ENCODE peak calls at places on chromosomes 7 and 10, in seven cellular contexts. T is uterus, Z is hepatocyte, J is PC-3, N is tibial nerve, G is AG10803, C is upper lobe of right lung. F is an unnamed sample.

GRCh38 chr7:136549756-136550155 is 318.7 kb upstream of the CHRM2 start:
- DNase-seq in N (no peak), G (no peak), C (no peak), T (no peak), Z (no peak), J (no peak), F (no peak)

GRCh38 chr10:96292971-96293909 is 11.0 kb upstream of the DNTT start:
- DNase-seq in Z (peak), T (no peak), N (no peak), J (peak), G (peak), C (no peak), F (no peak)

GRCh38 chr10:649798-650690 is 39.4 kb downstream of the DIP2C start:
- DNase-seq in Z (peak), C (no peak), T (peak), N (no peak), J (no peak), G (no peak), F (no peak)

GRCh38 chr10:47026301-47027107 is 115.3 kb downstream of the PTPN20 start:
- DNase-seq in N (peak), C (peak), J (no peak), Z (no peak), T (no peak), G (no peak), F (peak)

GRCh38 chr7:131945948-131946525 is 389.6 kb upstream of the PODXL start:
- DNase-seq in G (no peak), J (no peak), N (no peak), T (no peak), C (no peak), Z (peak), F (no peak)

GRCh38 chr7:110373514-110374258 is 717.2 kb upstream of the LRRN3 start:
- DNase-seq in T (no peak), J (no peak), N (no peak), Z (no peak), C (no peak), G (no peak), F (no peak)

GRCh38 chr7:133477786-133478185 is 224.9 kb downstream of the EXOC4 start:
- DNase-seq in N (no peak), C (no peak), T (no peak), Z (no peak), G (no peak), J (no peak), F (no peak)

GRCh38 chr10:113539789-113540188 is 13.1 kb upstream of the HABP2 start:
- DNase-seq in C (no peak), G (peak), N (peak), J (peak), T (no peak), Z (peak), F (no peak)

GRCh38 chr10:72455889-72456588 is 101.3 kb upstream of the DNAJB12 start:
- DNase-seq in G (no peak), J (no peak), C (no peak), N (no peak), Z (no peak), T (no peak), F (no peak)

GRCh38 chr10:124742418-124743187 is 1.6 kb downstream of the FAM53B start:
- DNase-seq in C (no peak), J (peak), Z (peak), T (no peak), N (no peak), G (peak), F (peak)

GRCh38 chr7:4468320-4469102 is 213.6 kb upstream of the FOXK1 start:
- DNase-seq in T (no peak), Z (no peak), C (no peak), G (no peak), N (no peak), J (no peak), F (no peak)

GRCh38 chr7:23873306-23873705 is 163.3 kb downstream of the STK31 start:
- DNase-seq in G (no peak), N (no peak), J (no peak), C (no peak), T (no peak), Z (no peak), F (no peak)

GRCh38 chr7:30366606-30367005 is 82.2 kb downstream of the ZNRF2 start:
- DNase-seq in N (no peak), Z (no peak), T (no peak), C (no peak), J (peak), G (no peak), F (no peak)

GRCh38 chr7:111756687-111757178 is 194.4 kb upstream of the IMMP2L start:
- DNase-seq in C (peak), Z (peak), N (peak), T (peak), G (peak), J (no peak), F (no peak)

GRCh38 chr10:34814228-34815173 is 595 bp downstream of the PARD3 start:
- DNase-seq in J (peak), C (peak), G (peak), T (peak), Z (peak), N (no peak), F (peak)

GRCh38 chr10:86226801-86227201 is 139.8 kb downstream of the GRID1 start:
- DNase-seq in J (no peak), C (no peak), N (no peak), T (no peak), Z (no peak), G (no peak), F (no peak)
- TF ChIP-seq CTCF in J (no peak), C (no peak), N (no peak), T (no peak), Z (no peak), G (no peak), F (no peak)

GRCh38 chr7:93879356-93879755 is 11.2 kb downstream of the TFPI2 start:
- DNase-seq in J (no peak), N (no peak), Z (no peak), T (no peak), G (no peak), C (no peak), F (no peak)

GRCh38 chr7:93883917-93884345 is 6.6 kb downstream of the TFPI2 start:
- DNase-seq in Z (no peak), N (no peak), T (no peak), J (no peak), G (no peak), C (no peak), F (no peak)

GRCh38 chr7:93884541-93884940 is 6.0 kb downstream of the TFPI2 start:
- DNase-seq in N (no peak), T (no peak), Z (no peak), C (no peak), G (no peak), J (no peak), F (no peak)

GRCh38 chr7:93882481-93882880 is 8.1 kb downstream of the TFPI2 start:
- DNase-seq in Z (no peak), T (no peak), J (no peak), C (no peak), G (no peak), N (no peak), F (no peak)

GRCh38 chr7:93883078-93883916 is 7.3 kb downstream of the TFPI2 start:
- DNase-seq in N (no peak), C (no peak), J (no peak), Z (no peak), G (peak), T (no peak), F (no peak)
- TF ChIP-seq CTCF in N (no peak), C (no peak), J (no peak), Z (no peak), G (no peak), T (no peak), F (no peak)

GRCh38 chr7:106962751-106963150 is 81.8 kb upstream of the PRKAR2B start:
- DNase-seq in Z (no peak), C (no peak), G (no peak), N (no peak), T (no peak), J (no peak), F (no peak)

GRCh38 chr7:106964455-106964854 is 80.0 kb upstream of the PRKAR2B start:
- DNase-seq in Z (no peak), C (no peak), G (no peak), J (no peak), T (no peak), N (no peak), F (no peak)

GRCh38 chr7:106957766-106958165 is 86.7 kb upstream of the PRKAR2B start:
- DNase-seq in J (peak), G (no peak), Z (no peak), N (peak), T (no peak), C (no peak), F (no peak)

GRCh38 chr7:106959753-106960152 is 84.8 kb upstream of the PRKAR2B start:
- DNase-seq in C (no peak), J (peak), T (no peak), N (no peak), G (no peak), Z (peak), F (no peak)
- TF ChIP-seq CTCF in C (no peak), J (peak), T (no peak), N (no peak), G (peak), Z (no peak), F (peak)

GRCh38 chr10:33807527-33808377 is 473.3 kb upstream of the NRP1 start:
- DNase-seq in Z (no peak), C (no peak), T (no peak), N (no peak), J (no peak), G (no peak), F (no peak)
- TF ChIP-seq CTCF in Z (no peak), C (no peak), T (no peak), N (no peak), J (peak), G (no peak), F (no peak)

GRCh38 chr7:47337531-47337930 is 244.4 kb downstream of the TNS3 start:
- DNase-seq in Z (no peak), G (no peak), T (no peak), C (no peak), J (no peak), N (no peak), F (no peak)
- TF ChIP-seq CTCF in Z (no peak), G (no peak), T (no peak), C (no peak), J (peak), N (no peak), F (no peak)

GRCh38 chr7:78090616-78091015 is 292.0 kb downstream of the PHTF2 start:
- DNase-seq in G (peak), Z (no peak), N (no peak), T (no peak), J (no peak), C (no peak), F (no peak)

GRCh38 chr7:78099715-78100477 is 301.3 kb downstream of the PHTF2 start:
- DNase-seq in T (no peak), N (no peak), C (no peak), J (peak), G (peak), Z (no peak), F (no peak)

DNA sequence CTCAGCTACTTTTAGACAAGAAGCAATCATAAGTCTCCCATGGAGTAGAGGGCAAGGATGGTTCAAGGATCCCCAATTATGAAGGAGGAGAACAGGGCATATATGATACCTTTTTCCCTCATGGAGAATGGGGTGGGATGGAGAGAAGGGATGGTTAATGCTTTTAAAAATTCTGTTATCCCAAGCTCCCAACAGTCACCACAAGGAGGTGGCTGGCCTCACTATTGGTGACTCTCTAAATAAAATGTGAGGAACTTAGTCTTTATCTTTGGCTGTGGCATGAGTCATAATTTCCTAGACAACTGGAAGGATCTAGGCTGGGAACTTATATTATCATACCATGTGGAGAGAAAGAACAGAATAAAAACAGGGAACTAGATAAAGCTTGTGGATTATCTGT is 297.0 kb downstream of the PHTF2 start:
- DNase-seq in C (no peak), G (peak), N (no peak), J (no peak), T (no peak), Z (no peak), F (no peak)
- TF ChIP-seq CTCF in C (no peak), G (peak), N (no peak), J (no peak), T (no peak), Z (no peak), F (no peak)